ENCODE peak calls at places on chromosomes 6 and 20, in five cellular contexts. One of them, this sample, is unnamed.
A peak's percentile ranks its signal among the peaks of the same experiment; 100 is the strongest.

GRCh38 chr6:34912715-34913464 is 23.8 kb downstream of the ANKS1A start:
- DNase-seq in body of pancreas: no peak
- DNase-seq in pancreas: no peak
- DNase-seq in neural progenitor cell: no peak
- DNase-seq in heart left ventricle: no peak
- DNase-seq in this sample: no peak

GRCh38 chr6:30793521-30794194 is 49.3 kb upstream of the IER3 start:
- DNase-seq in neural progenitor cell: no peak
- DNase-seq in pancreas: no peak
- DNase-seq in heart left ventricle: no peak
- DNase-seq in body of pancreas: no peak
- DNase-seq in this sample: no peak

GRCh38 chr6:61586934-61587537 is 699.0 kb downstream of the KHDRBS2 start:
- DNase-seq in body of pancreas: no peak
- DNase-seq in neural progenitor cell: no peak
- DNase-seq in pancreas: no peak
- DNase-seq in heart left ventricle: no peak
- DNase-seq in this sample: no peak

GRCh38 chr6:138593100-138593877 is 94.0 kb upstream of the NHSL1 start:
- DNase-seq in pancreas: no peak
- DNase-seq in neural progenitor cell: no peak
- DNase-seq in body of pancreas: peak; percentile 24
- DNase-seq in heart left ventricle: peak; percentile 69
- DNase-seq in this sample: no peak

GRCh38 chr6:157075549-157076426 is 247.5 kb downstream of the TMEM242 start:
- DNase-seq in pancreas: no peak
- DNase-seq in heart left ventricle: no peak
- DNase-seq in body of pancreas: no peak
- DNase-seq in neural progenitor cell: no peak
- DNase-seq in this sample: no peak

GRCh38 chr6:133512410-133513016 is 271.4 kb downstream of the EYA4 start:
- DNase-seq in pancreas: no peak
- DNase-seq in heart left ventricle: peak; percentile 35
- DNase-seq in neural progenitor cell: peak; percentile 70
- DNase-seq in body of pancreas: peak; percentile 63
- DNase-seq in this sample: no peak

GRCh38 chr6:47413752-47414516 is 63.7 kb upstream of the CD2AP start:
- DNase-seq in neural progenitor cell: peak; percentile 53
- DNase-seq in body of pancreas: peak; percentile 57
- DNase-seq in pancreas: no peak
- DNase-seq in heart left ventricle: no peak
- DNase-seq in this sample: no peak

GRCh38 chr6:39169448-39170344 is 54.7 kb upstream of the SAYSD1 start:
- DNase-seq in pancreas: peak; percentile 81
- DNase-seq in body of pancreas: peak; percentile 85
- DNase-seq in neural progenitor cell: no peak
- DNase-seq in heart left ventricle: no peak
- DNase-seq in this sample: peak; percentile 85

GRCh38 chr6:137315081-137315480 is 95.9 kb upstream of the IFNGR1 start:
- DNase-seq in heart left ventricle: no peak
- DNase-seq in neural progenitor cell: no peak
- DNase-seq in body of pancreas: no peak
- DNase-seq in pancreas: no peak
- DNase-seq in this sample: no peak

GRCh38 chr6:110415297-110415916 is at the start of gene DDO:
- DNase-seq in neural progenitor cell: no peak
- DNase-seq in heart left ventricle: peak; percentile 91
- DNase-seq in body of pancreas: peak; percentile 96
- DNase-seq in pancreas: peak; percentile 95
- DNase-seq in this sample: peak; percentile 87

GRCh38 chr6:1758076-1758679 is 148.5 kb downstream of the FOXC1 start:
- DNase-seq in body of pancreas: no peak
- DNase-seq in pancreas: no peak
- DNase-seq in heart left ventricle: no peak
- DNase-seq in neural progenitor cell: no peak
- DNase-seq in this sample: no peak

GRCh38 chr6:118372413-118372812 is 175.7 kb upstream of the PLN start:
- DNase-seq in body of pancreas: no peak
- DNase-seq in pancreas: no peak
- DNase-seq in neural progenitor cell: no peak
- DNase-seq in heart left ventricle: peak; percentile 85
- DNase-seq in this sample: peak; percentile 48

DNA sequence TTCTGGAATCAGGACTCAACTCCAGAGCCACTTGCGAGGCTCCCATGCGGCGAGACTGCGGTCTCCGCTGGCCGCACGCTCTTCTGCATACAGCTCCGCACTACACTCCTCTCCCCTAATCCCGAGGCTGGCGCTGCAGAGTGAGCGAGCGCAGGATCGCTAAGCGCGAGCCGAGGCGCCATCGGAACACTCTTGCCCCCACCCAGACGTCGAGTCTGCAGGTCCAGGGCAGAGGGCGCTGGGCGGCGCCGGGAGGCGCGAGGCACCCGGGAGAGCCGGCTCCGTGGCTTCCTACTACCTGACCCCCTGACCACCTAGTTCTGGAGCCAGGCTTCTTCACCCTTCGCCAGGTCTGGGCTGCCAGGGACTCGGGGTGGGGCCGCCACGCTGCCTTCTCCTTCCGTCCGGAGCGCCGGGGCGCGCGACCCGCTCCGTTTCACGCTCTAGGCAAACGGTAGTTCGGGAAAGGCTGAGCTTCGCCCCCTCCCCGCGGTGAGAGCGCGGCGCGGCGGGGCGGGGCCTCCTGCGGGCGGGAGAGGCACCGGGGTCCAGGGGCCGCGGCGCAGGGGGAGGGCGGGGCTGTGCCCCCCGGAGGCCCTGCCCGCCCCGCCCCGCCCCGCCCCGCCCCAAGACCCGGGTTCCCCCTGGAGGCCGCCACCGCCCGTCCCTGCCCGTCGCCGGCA is 5.4 kb upstream of the TUBB2A start:
- DNase-seq in pancreas: peak; percentile 80
- DNase-seq in body of pancreas: peak; percentile 82
- DNase-seq in heart left ventricle: peak; percentile 82
- DNase-seq in neural progenitor cell: peak; percentile 93
- DNase-seq in this sample: peak; percentile 92
- TF ChIP-seq CTCF in pancreas: no peak
- TF ChIP-seq CTCF in body of pancreas: peak; percentile 33
- TF ChIP-seq CTCF in heart left ventricle: no peak
- TF ChIP-seq CTCF in neural progenitor cell: peak; percentile 25
- TF ChIP-seq CTCF in this sample: no peak

GRCh38 chr6:341914-342831 is 49.4 kb upstream of the IRF4 start:
- DNase-seq in pancreas: no peak
- DNase-seq in heart left ventricle: no peak
- DNase-seq in neural progenitor cell: no peak
- DNase-seq in body of pancreas: no peak
- DNase-seq in this sample: peak; percentile 59
- H3K27ac ChIP-seq in pancreas: no peak overlapping the region
- H3K27ac ChIP-seq in heart left ventricle: no peak overlapping the region
- H3K27ac ChIP-seq in neural progenitor cell: no peak overlapping the region
- H3K27ac ChIP-seq in body of pancreas: no peak overlapping the region
- H3K27ac ChIP-seq in this sample: no peak overlapping the region

DNA sequence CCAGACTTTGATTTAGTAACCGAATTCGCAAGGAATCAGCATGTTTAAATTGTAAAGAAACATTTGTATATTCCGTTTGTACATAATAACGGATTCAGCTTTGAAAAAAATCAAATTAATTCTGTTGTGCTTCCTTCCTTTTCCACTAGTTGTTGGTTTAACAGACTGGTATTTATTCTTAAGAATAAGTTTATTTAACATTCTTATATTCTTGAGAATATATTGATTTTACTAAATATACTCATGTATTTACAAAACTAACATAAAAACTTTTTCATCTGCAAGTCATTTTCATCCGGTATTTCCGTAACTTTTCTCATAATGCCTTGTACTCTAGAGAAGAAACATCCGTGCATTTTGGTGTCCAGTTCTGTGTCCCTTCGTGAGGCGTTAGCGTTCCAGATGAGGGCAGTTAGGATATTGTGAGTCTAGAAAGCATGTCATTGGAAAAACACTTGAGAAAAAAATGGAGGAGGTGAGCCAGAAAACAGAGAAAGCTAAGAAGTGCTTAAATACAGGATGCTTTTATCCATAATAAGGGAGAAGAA is 1.6 kb downstream of the WRNIP1 start:
- DNase-seq in body of pancreas: no peak
- DNase-seq in neural progenitor cell: no peak
- DNase-seq in heart left ventricle: no peak
- DNase-seq in pancreas: no peak
- DNase-seq in this sample: no peak
- TF ChIP-seq CTCF in body of pancreas: peak; percentile 11
- TF ChIP-seq CTCF in neural progenitor cell: no peak
- TF ChIP-seq CTCF in heart left ventricle: no peak
- TF ChIP-seq CTCF in pancreas: no peak
- TF ChIP-seq CTCF in this sample: no peak

GRCh38 chr20:51961964-51962761 is 159.8 kb upstream of the SALL4 start:
- DNase-seq in neural progenitor cell: peak; percentile 31
- DNase-seq in heart left ventricle: no peak
- DNase-seq in body of pancreas: no peak
- DNase-seq in pancreas: no peak
- DNase-seq in this sample: no peak

GRCh38 chr20:51958636-51959542 is 156.6 kb upstream of the SALL4 start:
- DNase-seq in body of pancreas: no peak
- DNase-seq in neural progenitor cell: peak; percentile 25
- DNase-seq in heart left ventricle: no peak
- DNase-seq in pancreas: no peak
- DNase-seq in this sample: no peak

GRCh38 chr20:51955756-51956155 is 153.4 kb upstream of the SALL4 start:
- DNase-seq in heart left ventricle: no peak
- DNase-seq in neural progenitor cell: no peak
- DNase-seq in pancreas: no peak
- DNase-seq in body of pancreas: no peak
- DNase-seq in this sample: no peak

GRCh38 chr20:51960004-51960403 is 157.7 kb upstream of the SALL4 start:
- DNase-seq in neural progenitor cell: no peak
- DNase-seq in heart left ventricle: no peak
- DNase-seq in pancreas: no peak
- DNase-seq in body of pancreas: no peak
- DNase-seq in this sample: no peak

DNA sequence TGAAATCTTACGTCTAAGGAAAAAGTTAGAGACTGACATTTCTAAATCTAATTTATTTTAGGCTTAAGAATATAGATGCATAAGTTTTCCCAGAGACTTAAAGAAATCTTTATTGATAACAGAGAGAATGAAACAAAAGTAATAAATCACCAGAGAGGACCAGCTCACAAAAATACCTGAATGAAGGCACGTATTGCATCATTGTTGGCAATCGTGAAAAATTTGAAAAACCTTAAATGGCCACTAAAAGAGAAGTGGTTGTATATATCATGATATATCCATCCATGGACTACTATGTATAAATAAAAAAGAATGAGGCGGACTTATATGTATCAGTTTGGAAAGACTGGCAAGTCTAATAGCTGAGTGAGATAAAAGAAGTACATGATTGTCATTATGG is 155.8 kb upstream of the SALL4 start:
- DNase-seq in body of pancreas: no peak
- DNase-seq in pancreas: no peak
- DNase-seq in neural progenitor cell: no peak
- DNase-seq in heart left ventricle: no peak
- DNase-seq in this sample: no peak
- H3K27ac ChIP-seq in body of pancreas: no peak overlapping the region
- H3K27ac ChIP-seq in pancreas: no peak overlapping the region
- H3K27ac ChIP-seq in neural progenitor cell: peak overlapping the region; percentile 69
- H3K27ac ChIP-seq in heart left ventricle: no peak overlapping the region
- H3K27ac ChIP-seq in this sample: no peak overlapping the region

GRCh38 chr20:62409935-62410741 is 3.1 kb upstream of the CABLES2 start:
- DNase-seq in body of pancreas: peak; percentile 89
- DNase-seq in pancreas: peak; percentile 90
- DNase-seq in neural progenitor cell: peak; percentile 84
- DNase-seq in heart left ventricle: peak; percentile 51
- DNase-seq in this sample: peak; percentile 90
- TF ChIP-seq CTCF in body of pancreas: peak; percentile 45
- TF ChIP-seq CTCF in pancreas: no peak
- TF ChIP-seq CTCF in neural progenitor cell: peak; percentile 77
- TF ChIP-seq CTCF in heart left ventricle: peak; percentile 44
- TF ChIP-seq CTCF in this sample: peak; percentile 30

DNA sequence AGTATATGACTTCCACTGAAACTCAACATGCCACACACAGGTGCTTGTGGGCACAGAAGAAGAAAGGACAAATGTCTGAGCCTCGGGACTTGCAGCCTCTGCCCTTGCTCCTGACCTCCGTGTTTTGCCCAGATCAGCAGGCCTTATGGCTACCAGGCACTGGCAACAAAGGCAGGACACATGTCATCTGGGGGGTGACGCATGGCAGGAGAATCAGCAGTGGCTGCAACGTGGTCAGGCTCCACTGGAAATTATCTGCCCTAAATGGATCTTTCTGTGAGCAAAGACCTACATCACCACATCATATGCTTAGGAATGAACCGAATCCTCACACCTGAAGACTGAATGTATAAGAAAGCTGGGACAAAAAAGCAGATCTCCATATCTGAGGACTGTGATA is 78.9 kb downstream of the ELOVL5 start:
- DNase-seq in body of pancreas: no peak
- DNase-seq in pancreas: no peak
- DNase-seq in neural progenitor cell: no peak
- DNase-seq in heart left ventricle: no peak
- DNase-seq in this sample: no peak
- H3K27ac ChIP-seq in body of pancreas: no peak overlapping the region
- H3K27ac ChIP-seq in pancreas: no peak overlapping the region
- H3K27ac ChIP-seq in neural progenitor cell: no peak overlapping the region
- H3K27ac ChIP-seq in heart left ventricle: no peak overlapping the region
- H3K27ac ChIP-seq in this sample: no peak overlapping the region

DNA sequence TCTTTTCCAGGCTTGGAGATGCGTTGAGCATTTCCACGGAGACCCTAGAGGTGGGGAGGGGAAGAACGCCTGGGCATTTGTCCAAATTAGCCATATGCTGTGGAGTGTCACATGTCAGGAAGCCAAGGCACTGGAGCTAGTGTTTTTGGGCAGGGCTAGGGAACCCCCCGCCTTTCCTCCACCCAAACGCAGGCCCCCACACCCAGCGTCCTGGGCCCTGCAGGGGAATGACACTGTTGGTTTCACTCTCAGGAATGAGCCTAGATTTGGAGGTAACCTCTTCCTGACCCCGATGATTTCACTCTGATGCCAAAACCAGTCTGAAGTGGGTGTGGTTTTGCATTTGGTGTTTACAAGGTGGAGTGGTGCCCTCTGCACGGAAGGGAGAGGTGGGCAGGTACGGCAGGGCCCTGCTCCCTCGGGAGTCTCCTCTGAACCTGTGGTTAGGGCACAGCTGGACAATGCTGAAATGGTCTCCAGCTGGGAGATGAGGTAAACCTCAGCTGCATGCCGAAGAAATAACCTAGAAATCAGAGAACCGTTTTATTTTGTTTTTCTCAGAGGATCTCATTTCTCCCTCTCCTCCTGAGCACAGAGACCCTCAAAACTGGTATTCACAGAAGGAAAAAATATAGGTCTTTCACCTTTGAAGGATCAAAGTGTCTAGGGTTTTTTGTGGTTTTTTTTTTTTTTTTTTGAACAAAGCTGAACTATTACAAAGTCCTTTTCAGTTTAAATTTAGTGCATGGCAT is 29.6 kb downstream of the MTHFD1L start:
- DNase-seq in body of pancreas: no peak
- DNase-seq in neural progenitor cell: peak; percentile 13
- DNase-seq in heart left ventricle: no peak
- DNase-seq in pancreas: no peak
- DNase-seq in this sample: no peak
- TF ChIP-seq CTCF in body of pancreas: no peak
- TF ChIP-seq CTCF in neural progenitor cell: no peak
- TF ChIP-seq CTCF in heart left ventricle: no peak
- TF ChIP-seq CTCF in pancreas: no peak
- TF ChIP-seq CTCF in this sample: no peak

This sample was measured in kidney.